ENCODE peak calls at places on chromosome 21, in nine cellular contexts. Q is SHP77, Z is cardiac muscle cell, W is mesendoderm, O is fibroblast of pulmonary artery, A is HEK293T, X is astrocyte, B is neural progenitor cell, F is HS-5. D is an unnamed sample.

GRCh38 chr21:36010801-36011200 is 49.5 kb downstream of the SETD4 start:
- DNase-seq in Q (no peak), W (no peak), F (no peak), X (no peak), A (no peak), Z (no peak), B (no peak), O (no peak), D (no peak)

GRCh38 chr21:29938968-29939858 is 583 bp downstream of the GRIK1 start:
- DNase-seq in B (peak; percentile 64), A (peak; percentile 14), Q (peak; percentile 44), F (no peak), X (peak; percentile 0), O (no peak), Z (peak; percentile 26), W (peak; percentile 30), D (no peak)

GRCh38 chr21:46266946-46267345 is 18.5 kb downstream of the MCM3AP start:
- DNase-seq in Z (no peak), O (no peak), A (no peak), W (no peak), F (no peak), Q (no peak), X (no peak), B (no peak), D (no peak)

GRCh38 chr21:18449586-18449985 is 46.0 kb upstream of the TMPRSS15 start:
- DNase-seq in W (no peak), F (peak; percentile 37), X (no peak), Z (no peak), O (no peak), A (no peak), B (no peak), Q (no peak), D (no peak)

GRCh38 chr21:37462087-37462861 is 95.7 kb downstream of the DYRK1A start:
- DNase-seq in B (peak; percentile 63), Q (no peak), O (no peak), A (no peak), W (peak; percentile 38), F (no peak), Z (no peak), X (no peak), D (no peak)

GRCh38 chr21:38468989-38469388 is 29.3 kb downstream of the ERG start:
- DNase-seq in A (no peak), Z (no peak), O (no peak), X (no peak), B (no peak), W (no peak), F (no peak), Q (no peak), D (no peak)

GRCh38 chr21:43362306-43362927 is 64.5 kb downstream of the SIK1 start:
- DNase-seq in W (peak; percentile 37), X (peak; percentile 68), O (peak; percentile 69), Z (no peak), B (peak; percentile 48), A (no peak), Q (peak; percentile 88), F (no peak), D (no peak)

GRCh38 chr21:34202553-34203332 is 129.4 kb downstream of the MRPS6 start:
- DNase-seq in Z (peak; percentile 66), Q (no peak), F (no peak), B (peak; percentile 73), W (peak; percentile 92), X (no peak), A (no peak), O (peak; percentile 24), D (no peak)

GRCh38 chr21:33915368-33916199 is at the start of gene ATP5PO:
- DNase-seq in X (peak; percentile 93), Q (peak; percentile 99), Z (peak; percentile 99), B (peak; percentile 98), A (peak; percentile 99), O (peak; percentile 98), W (peak; percentile 98), F (peak; percentile 91), D (peak; percentile 52)